ENCODE peak calls at places on chromosome 22, in four cellular contexts. I is heart left ventricle, R is astrocyte of the spinal cord, J is progenitor cell of endocrine pancreas. N is an unnamed sample.

GRCh38 chr22:43449831-43450225 is 38.0 kb downstream of the MPPED1 start:
- DNase-seq in R (no peak), J (no peak), I (no peak), N (no peak)

GRCh38 chr22:38220653-38221386 is 19.0 kb downstream of the MAFF start:
- DNase-seq in I (no peak), J (no peak), R (no peak), N (no peak)

GRCh38 chr22:37206841-37207821 is 5.1 kb downstream of the SSTR3 start:
- DNase-seq in R (no peak), J (no peak), I (no peak), N (no peak)

GRCh38 chr22:25334091-25334490 is 114.7 kb downstream of the CRYBB2 start:
- DNase-seq in R (no peak), J (peak; percentile 60), I (no peak), N (no peak)

GRCh38 chr22:34067031-34067430 is 146.8 kb upstream of the LARGE1 start:
- DNase-seq in J (no peak), R (no peak), I (no peak), N (no peak)

GRCh38 chr22:37021041-37021440 is 1.5 kb downstream of the MPST start:
- DNase-seq in R (no peak), I (no peak), J (no peak), N (no peak)

GRCh38 chr22:49965291-49966040 is 4.9 kb downstream of the PIM3 start:
- DNase-seq in I (no peak), R (no peak), J (no peak), N (no peak)

GRCh38 chr22:48404004-48404403 is 1423.7 kb downstream of the BRD1 start:
- DNase-seq in J (no peak), R (no peak), I (no peak), N (no peak)

GRCh38 chr22:45272498-45272897 is 12.3 kb upstream of the UPK3A start:
- DNase-seq in J (no peak), R (no peak), I (no peak), N (no peak)

GRCh38 chr22:36977401-36977861 is 41.8 kb downstream of the TST start:
- DNase-seq in I (peak; percentile 43), R (peak; percentile 12), J (peak; percentile 59), N (no peak)

GRCh38 chr22:48630444-48630777 is 1197.3 kb downstream of the BRD1 start:
- DNase-seq in J (no peak), I (no peak), R (no peak), N (no peak)

GRCh38 chr22:42000466-42000865 is 1.9 kb downstream of the WBP2NL start:
- DNase-seq in I (no peak), J (no peak), R (no peak), N (no peak)

GRCh38 chr22:44143117-44143495 is 37.6 kb upstream of the PARVG start:
- DNase-seq in I (no peak), R (no peak), J (no peak), N (no peak)

GRCh38 chr22:48494968-48495750 is 1332.5 kb downstream of the BRD1 start:
- DNase-seq in I (no peak), J (no peak), R (no peak), N (no peak)

GRCh38 chr22:32203181-32204105 is 1.4 kb downstream of the RFPL2 start:
- DNase-seq in I (no peak), R (no peak), J (no peak), N (no peak)

GRCh38 chr22:21738966-21739365 is 3.4 kb upstream of the YPEL1 start:
- DNase-seq in R (no peak), I (no peak), J (no peak), N (no peak)

GRCh38 chr22:27213766-27214581 is 556.6 kb downstream of the MIAT start:
- DNase-seq in R (peak; percentile 90), J (no peak), I (peak; percentile 77), N (no peak)

GRCh38 chr22:20486229-20486628 is 9.4 kb downstream of the KLHL22 start:
- DNase-seq in R (no peak), J (no peak), I (no peak), N (no peak)

GRCh38 chr22:21942407-21942895 is 10.2 kb downstream of the PPM1F start:
- DNase-seq in I (peak; percentile 90), J (no peak), R (peak; percentile 91), N (no peak)

GRCh38 chr22:32735516-32735915 is 66.0 kb upstream of the TIMP3 start:
- DNase-seq in R (no peak), J (no peak), I (no peak), N (no peak)

GRCh38 chr22:24926849-24927579 is 19.5 kb downstream of the LHFPL7 start:
- DNase-seq in J (no peak), R (peak; percentile 71), I (no peak), N (no peak)

DNA sequence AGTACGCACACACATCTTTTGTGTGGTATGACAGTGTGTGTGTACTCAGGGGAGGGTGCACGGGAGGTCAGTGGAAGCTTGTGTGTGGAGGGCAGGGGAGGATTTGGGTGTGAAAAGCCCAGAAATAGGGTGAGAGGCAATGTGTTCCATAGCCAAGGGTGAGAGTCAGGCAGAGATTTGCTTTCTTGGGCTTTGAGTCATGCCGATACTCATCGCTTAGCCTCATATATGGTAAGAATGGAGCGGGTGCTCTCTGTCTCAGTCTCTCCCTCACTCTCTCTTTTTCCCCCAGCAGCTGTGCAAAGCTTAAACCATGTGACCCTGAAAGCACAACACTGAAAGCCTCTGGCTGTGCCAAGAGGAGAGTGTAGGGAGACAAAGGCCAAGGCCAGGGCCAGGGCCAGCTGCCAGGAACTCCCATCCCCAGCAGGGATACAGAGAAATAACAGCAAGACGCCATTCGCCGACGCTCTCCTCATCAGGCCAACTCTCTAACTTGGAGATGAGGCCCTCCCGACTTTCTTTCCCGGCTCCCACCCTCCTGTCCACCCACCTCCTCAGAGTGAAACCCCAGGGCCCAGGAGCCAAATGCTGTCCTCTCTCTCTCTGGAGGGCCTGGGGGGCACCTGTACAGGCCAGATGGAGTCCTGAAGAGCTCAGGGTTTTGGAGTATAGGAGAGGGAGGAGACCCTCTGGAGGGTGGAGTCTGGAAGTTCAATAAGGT is 20.3 kb upstream of the MICAL3 start:
- DNase-seq in J (no peak), R (peak; percentile 47), I (peak; percentile 76), N (no peak)
- TF ChIP-seq CTCF in J (no peak), R (no peak), I (no peak), N (no peak)

DNA sequence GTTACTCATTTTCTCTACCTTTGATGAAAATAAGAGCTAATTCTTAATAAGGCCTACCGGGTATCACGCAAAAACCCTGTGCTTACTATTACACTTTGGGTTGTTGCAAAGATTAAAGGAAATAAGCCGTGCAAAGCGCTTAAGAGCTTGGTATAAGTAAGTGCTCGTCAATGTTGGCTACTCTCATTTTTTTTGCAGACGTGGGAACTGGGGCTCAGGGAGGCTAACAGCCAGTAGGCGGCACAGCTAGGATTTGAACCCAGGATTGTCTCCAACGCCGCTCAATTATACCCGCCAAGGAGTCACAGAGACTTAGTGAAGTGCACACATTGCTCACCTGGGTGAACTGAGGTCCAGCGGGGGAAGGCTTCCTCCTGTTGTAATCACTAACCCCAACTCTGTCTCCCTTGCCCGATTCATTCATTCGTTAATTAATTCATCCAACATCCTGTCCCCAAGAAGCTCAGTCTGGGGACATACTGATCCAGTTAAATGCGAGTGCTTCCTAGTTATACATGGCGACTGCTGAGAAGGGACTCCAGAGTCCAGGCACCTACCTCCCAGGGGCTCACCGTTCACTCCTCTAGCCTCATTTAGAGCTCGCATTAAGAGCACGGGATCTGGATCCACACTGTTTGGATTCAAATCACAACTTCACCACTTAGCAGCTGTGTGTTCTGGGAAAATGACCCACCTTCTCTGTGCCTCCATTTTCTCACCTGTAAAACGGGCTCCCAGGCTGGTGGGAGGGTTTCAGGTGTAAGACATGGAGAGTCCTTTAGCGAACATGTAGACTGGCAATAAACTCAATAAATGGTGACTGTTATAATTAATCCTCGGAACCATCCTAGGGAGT is 869 bp upstream of the MTFP1 start:
- DNase-seq in J (no peak), I (no peak), R (no peak), N (no peak)
- TF ChIP-seq CTCF in J (no peak), I (no peak), R (no peak), N (peak; percentile 13)

DNA sequence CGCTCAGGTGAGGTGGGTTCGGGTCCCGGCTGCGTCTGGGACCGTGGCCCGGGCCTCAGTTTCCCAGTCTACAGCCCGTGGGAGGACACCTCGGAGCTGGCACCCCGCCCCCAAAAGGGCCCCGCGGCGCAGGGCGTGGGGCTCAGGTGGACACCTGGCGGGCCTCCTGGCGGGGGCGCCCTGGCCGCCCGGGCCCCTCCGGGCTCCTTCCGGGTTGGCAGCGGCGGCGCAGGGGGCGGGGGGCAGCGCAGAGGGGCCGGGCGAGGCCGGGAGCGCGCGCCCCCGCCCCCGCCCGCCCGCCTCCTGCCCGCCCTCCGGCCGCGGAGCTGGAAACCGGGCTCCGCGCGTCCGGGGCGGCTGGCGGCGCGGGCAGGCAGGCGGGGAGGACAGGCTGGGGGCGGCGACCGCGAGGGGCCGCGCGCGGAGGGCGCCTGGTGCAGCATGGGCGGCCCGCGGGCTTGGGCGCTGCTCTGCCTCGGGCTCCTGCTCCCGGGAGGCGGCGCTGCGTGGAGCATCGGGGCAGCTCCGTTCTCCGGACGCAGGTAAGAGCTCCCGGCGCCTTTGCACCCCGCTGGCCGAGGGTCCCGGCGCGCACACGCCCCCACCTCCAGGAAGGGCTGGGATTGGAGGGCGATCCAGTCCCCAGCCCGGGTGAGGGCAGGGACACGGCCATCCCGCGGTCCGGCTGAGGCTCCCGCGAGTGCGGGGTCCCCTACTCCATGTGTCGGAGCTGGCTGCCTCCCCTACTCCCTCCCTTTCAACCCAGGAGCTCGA is at the start of gene EMID1:
- DNase-seq in R (no peak), I (no peak), J (peak; percentile 53), N (no peak)
- TF ChIP-seq CTCF in R (peak; percentile 38), I (no peak), J (peak; percentile 31), N (peak; percentile 8)

GRCh38 chr22:23242473-23243001 is 62.2 kb downstream of the BCR start:
- DNase-seq in J (no peak), R (peak; percentile 71), I (no peak), N (no peak)
- TF ChIP-seq CTCF in J (no peak), R (peak; percentile 20), I (no peak), N (no peak)

DNA sequence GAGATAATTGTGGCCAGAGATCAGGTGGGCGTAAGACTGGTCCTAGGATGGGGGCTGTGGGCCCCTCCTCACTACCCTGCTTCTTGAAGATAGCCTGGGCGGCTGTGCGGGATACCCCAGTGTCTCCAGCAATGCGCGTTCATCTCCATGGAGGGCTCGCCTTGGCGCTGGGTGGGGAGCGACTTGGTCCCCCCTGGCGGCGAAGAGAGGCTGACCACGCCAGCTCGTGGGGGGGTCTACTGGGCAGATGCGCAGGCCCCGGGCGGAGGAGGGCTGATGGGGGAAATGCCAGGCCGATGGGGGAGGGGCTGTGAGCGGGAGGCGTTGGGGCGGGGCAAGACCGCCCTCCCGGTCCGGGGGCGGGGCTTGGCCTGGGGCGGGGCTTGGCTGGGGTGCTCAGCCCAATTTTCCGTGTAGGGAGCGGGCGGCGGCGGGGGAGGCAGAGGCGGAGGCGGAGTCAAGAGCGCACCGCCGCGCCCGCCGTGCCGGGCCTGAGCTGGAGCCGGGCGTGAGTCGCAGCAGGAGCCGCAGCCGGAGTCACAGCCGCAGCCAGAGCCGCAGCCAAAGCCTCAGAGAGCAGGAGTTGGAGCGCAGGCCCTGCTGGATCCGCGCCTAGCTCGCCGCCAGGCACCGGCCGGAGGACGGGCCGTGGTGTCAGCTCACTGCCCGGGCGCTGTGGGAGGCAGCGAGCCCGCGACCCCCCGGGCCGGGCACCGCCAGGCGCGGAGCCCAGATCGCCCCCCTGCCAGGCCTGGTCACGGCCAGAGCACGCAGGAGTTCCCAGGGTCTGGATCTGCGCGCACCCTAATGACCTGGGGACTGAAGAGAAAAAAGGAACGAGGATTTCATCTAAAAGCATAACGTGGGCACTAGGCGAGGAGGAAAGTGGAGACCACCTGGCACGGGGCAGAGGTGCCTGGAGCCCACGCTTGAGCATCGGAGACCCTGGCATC is at the start of gene SLC35E4:
- DNase-seq in J (peak; percentile 83), I (peak; percentile 95), R (peak; percentile 92), N (peak; percentile 75)
- TF ChIP-seq CTCF in J (peak; percentile 33), I (peak; percentile 7), R (peak; percentile 31), N (no peak)